ENCODE peak calls at places on chromosomes 7 and 10, in seven cellular contexts. G is B cell, U is K562, I is GM10248, X is testis, B is stomach, Q is Calu3. A is an unnamed sample.

GRCh38 chr10:86824151-86824550 is 67.7 kb downstream of the BMPR1A start:
- DNase-seq in G (no peak), U (peak; percentile 10), I (no peak), X (no peak), B (no peak), Q (no peak), A (no peak)

GRCh38 chr10:100043796-100044195 is 34.0 kb upstream of the DNMBP start:
- DNase-seq in G (no peak), U (no peak), I (no peak), X (no peak), B (no peak), Q (no peak), A (no peak)

GRCh38 chr7:27992755-27993478 is 187.7 kb downstream of the JAZF1 start:
- DNase-seq in G (no peak), U (no peak), I (no peak), X (peak; percentile 71), B (no peak), Q (no peak), A (no peak)

GRCh38 chr7:96067321-96067720 is 254.6 kb downstream of the SLC25A13 start:
- DNase-seq in G (no peak), U (no peak), I (no peak), X (no peak), B (no peak), Q (no peak), A (no peak)

GRCh38 chr10:23516530-23516929 is 77.7 kb downstream of the OTUD1 start:
- DNase-seq in G (no peak), U (peak; percentile 5), I (no peak), X (no peak), B (no peak), Q (peak; percentile 12), A (no peak)

GRCh38 chr10:72297968-72298773 is 24.4 kb downstream of the DDIT4 start:
- DNase-seq in G (peak; percentile 94), U (peak; percentile 100), I (peak; percentile 94), X (peak; percentile 99), B (peak; percentile 98), Q (peak; percentile 99), A (peak; percentile 98)

GRCh38 chr7:67625257-67625713 is 628.7 kb downstream of the TYW1 start:
- DNase-seq in G (peak; percentile 37), U (peak; percentile 73), I (peak; percentile 43), X (peak; percentile 91), B (peak; percentile 53), Q (peak; percentile 45), A (peak; percentile 44)

GRCh38 chr7:151206914-151207313 is 3.4 kb downstream of the H2BK1 start:
- DNase-seq in G (no peak), U (peak; percentile 87), I (no peak), X (no peak), B (no peak), Q (no peak), A (peak; percentile 16)

GRCh38 chr10:72328829-72329204 is 25.9 kb downstream of the DNAJB12 start:
- DNase-seq in G (no peak), U (no peak), I (no peak), X (no peak), B (no peak), Q (no peak), A (peak; percentile 81)

GRCh38 chr10:21166557-21167287 is 269.6 kb upstream of the NEBL start:
- DNase-seq in G (no peak), U (peak; percentile 70), I (no peak), X (no peak), B (peak; percentile 68), Q (no peak), A (no peak)

GRCh38 chr10:21162948-21163347 is 265.8 kb upstream of the NEBL start:
- DNase-seq in G (no peak), U (no peak), I (no peak), X (no peak), B (no peak), Q (no peak), A (no peak)

GRCh38 chr10:21164687-21165086 is 267.6 kb upstream of the NEBL start:
- DNase-seq in G (no peak), U (no peak), I (no peak), X (no peak), B (no peak), Q (no peak), A (no peak)

GRCh38 chr10:21167288-21168010 is 270.3 kb upstream of the NEBL start:
- DNase-seq in G (no peak), U (no peak), I (no peak), X (no peak), B (no peak), Q (no peak), A (no peak)

GRCh38 chr10:21165489-21165888 is 268.4 kb upstream of the NEBL start:
- DNase-seq in G (no peak), U (no peak), I (no peak), X (no peak), B (no peak), Q (no peak), A (no peak)
- TF ChIP-seq CTCF in G (no peak), U (no peak), I (no peak), X (no peak), B (no peak), Q (no peak), A (no peak)

GRCh38 chr7:18495412-18496335 is at the start of gene HDAC9:
- DNase-seq in G (peak; percentile 69), U (no peak), I (peak; percentile 31), X (peak; percentile 43), B (no peak), Q (no peak), A (peak; percentile 9)
- TF ChIP-seq CTCF in G (no peak), U (no peak), I (no peak), X (no peak), B (no peak), Q (no peak), A (no peak)

DNA sequence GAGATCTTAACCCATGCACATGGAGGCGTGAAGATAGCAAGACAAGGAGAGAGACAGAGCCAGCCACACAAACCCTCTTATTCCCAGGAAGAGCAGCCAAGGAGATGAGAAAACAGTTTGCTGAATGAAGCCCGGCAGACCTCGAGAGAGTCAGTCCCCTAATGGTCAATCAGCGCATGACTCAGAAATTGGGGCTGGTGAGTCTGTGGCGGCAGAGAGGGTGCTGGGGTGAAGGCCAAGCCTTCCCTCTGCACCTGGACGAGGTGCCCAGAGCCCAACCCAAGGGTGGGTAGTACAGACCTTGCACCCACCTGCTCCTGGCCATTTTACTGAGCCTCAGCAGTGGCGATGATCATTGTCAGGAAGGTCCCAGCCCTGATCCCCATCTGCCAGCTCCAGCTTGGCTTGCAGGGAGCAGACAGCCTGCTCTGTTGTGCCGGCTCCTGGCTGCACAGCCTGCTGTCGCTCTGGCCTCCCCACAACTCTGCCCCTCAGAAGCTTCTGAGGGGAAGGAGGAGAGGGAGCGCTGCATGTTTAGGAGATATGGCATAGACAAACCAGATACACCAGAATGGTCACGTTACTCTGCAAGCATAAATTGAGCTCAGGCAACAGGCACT is 256.6 kb downstream of the RPS24 start:
- DNase-seq in G (no peak), U (no peak), I (no peak), X (no peak), B (no peak), Q (no peak), A (no peak)
- TF ChIP-seq CTCF in G (no peak), U (no peak), I (no peak), X (no peak), B (no peak), Q (no peak), A (no peak)

DNA sequence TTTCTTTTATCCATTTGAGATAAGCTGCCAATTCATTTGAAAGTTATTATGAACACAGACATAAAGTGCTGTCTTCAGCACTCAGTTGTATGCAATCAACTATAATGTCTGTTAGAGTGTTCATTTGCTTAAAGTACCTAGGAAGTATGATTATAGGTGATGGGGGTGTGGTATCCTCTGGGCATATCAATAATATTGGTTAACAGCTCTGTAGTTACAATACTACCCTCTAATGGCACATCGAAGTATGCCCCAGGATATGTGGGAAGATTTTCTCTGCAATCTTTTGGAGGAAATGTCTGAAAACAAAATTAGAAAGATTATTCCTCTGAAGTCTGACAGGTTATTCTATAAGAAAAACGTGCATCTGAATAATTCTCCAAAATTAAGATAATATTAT is 429.7 kb downstream of the ARL4A start:
- DNase-seq in G (peak; percentile 17), U (no peak), I (no peak), X (no peak), B (no peak), Q (peak; percentile 20), A (no peak)
- TF ChIP-seq CTCF in G (no peak), U (peak; percentile 16), I (no peak), X (no peak), B (no peak), Q (peak; percentile 63), A (no peak)

DNA sequence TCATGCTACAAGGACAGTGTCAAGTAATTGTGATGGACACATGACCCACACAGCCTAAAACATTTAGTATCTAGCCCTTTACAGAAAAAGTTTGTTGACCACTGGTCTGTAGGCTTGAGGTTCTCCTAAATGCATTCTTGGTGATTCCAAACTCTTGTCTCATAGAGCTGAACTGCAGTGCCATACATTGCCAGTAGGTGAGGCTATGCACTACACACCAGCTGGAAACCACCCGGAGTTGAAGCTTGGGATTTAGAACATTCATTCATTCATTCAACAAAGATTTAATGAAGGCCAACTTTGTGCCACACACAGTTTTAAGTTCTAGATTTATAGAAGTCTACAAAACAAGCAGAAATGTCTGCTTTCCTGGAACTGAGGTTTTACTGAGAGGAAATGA is 77.3 kb upstream of the TCF7L2 start:
- DNase-seq in G (no peak), U (no peak), I (no peak), X (no peak), B (no peak), Q (no peak), A (no peak)
- TF ChIP-seq CTCF in G (no peak), U (peak; percentile 32), I (no peak), X (no peak), B (no peak), Q (no peak), A (peak; percentile 13)

DNA sequence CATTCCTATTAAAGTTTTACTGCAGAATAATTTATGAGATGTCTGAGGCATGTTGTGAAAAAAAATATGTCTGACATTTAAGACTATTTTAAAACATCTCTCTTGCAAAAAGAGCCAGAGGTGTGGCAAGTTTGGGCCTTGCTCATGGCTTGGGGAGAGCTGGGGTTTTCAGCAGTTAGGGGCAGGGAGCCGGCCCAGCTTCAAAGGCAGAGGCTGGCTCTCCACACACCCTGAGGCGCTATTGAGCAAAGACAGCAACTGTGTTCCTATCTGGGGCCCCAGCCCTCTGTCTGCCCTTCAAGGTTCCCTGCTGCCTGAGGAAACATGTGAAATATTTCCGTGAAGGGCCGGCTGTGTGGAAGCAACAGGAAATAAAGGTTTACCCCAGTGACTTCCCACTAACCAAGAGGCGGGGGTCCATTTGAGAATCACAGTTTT is 94.0 kb downstream of the SORBS1 start:
- DNase-seq in G (no peak), U (peak; percentile 83), I (no peak), X (no peak), B (peak; percentile 63), Q (peak; percentile 8), A (peak; percentile 8)
- TF ChIP-seq CTCF in G (no peak), U (peak; percentile 69), I (no peak), X (no peak), B (no peak), Q (no peak), A (no peak)

GRCh38 chr7:18610331-18610948 is 114.9 kb downstream of the HDAC9 start:
- DNase-seq in G (peak; percentile 45), U (peak; percentile 29), I (peak; percentile 10), X (peak; percentile 25), B (no peak), Q (peak; percentile 60), A (no peak)
- TF ChIP-seq CTCF in G (peak; percentile 74), U (peak; percentile 18), I (peak; percentile 61), X (no peak), B (no peak), Q (peak; percentile 76), A (peak; percentile 27)

GRCh38 chr10:119030421-119031250 is 1.1 kb downstream of the NANOS1 start:
- DNase-seq in G (peak; percentile 78), U (peak; percentile 74), I (peak; percentile 77), X (peak; percentile 64), B (peak; percentile 53), Q (peak; percentile 46), A (peak; percentile 66)
- TF ChIP-seq CTCF in G (peak; percentile 24), U (peak; percentile 28), I (peak; percentile 22), X (no peak), B (no peak), Q (no peak), A (no peak)

A was measured in activated CD8-positive, alpha-beta T cell treated with anti-CD3 and anti-CD28 coated beads for 36 hours.